ENCODE peak calls at places on chromosomes 6 and 20, in eight cellular contexts. W is KG1; K is iPS-NIHi11; S is COR-L47; U is NCI-H2029; N is T follicular helper cell; E is GM04504; M is activated CD8-positive, alpha-beta memory T cell treated with anti-CD3 and anti-CD28 coated beads for 4 hours. I is an unnamed sample.
A peak's percentile ranks its signal among the peaks of the same experiment; 100 is the strongest.

GRCh38 chr6:126308367-126308766 is 31.5 kb upstream of the CENPW start:
- DNase-seq in W (no peak), K (no peak), S (no peak), U (no peak), N (no peak), E (no peak), M (no peak), I (no peak)

GRCh38 chr6:127582777-127583462 is 5.9 kb downstream of the C6orf58 start:
- DNase-seq in W (no peak), K (no peak), S (no peak), U (no peak), N (no peak), E (no peak), M (no peak), I (no peak)

GRCh38 chr6:3328796-3329195 is 70.0 kb downstream of the PSMG4 start:
- DNase-seq in W (no peak), K (no peak), S (no peak), U (no peak), N (no peak), E (no peak), M (no peak), I (no peak)

GRCh38 chr20:6818033-6818808 is 50.7 kb downstream of the BMP2 start:
- DNase-seq in W (no peak), K (peak; percentile 38), S (no peak), U (no peak), N (no peak), E (no peak), M (no peak), I (no peak)

GRCh38 chr20:17525650-17526049 is 5.5 kb downstream of the BFSP1 start:
- DNase-seq in W (no peak), K (peak; percentile 76), S (peak; percentile 13), U (peak; percentile 61), N (no peak), E (no peak), M (no peak), I (peak; percentile 7)

GRCh38 chr6:1096967-1097765 is 214.7 kb upstream of the FOXQ1 start:
- DNase-seq in W (no peak), K (no peak), S (no peak), U (no peak), N (no peak), E (no peak), M (no peak), I (no peak)

GRCh38 chr20:11124849-11125505 is 451.2 kb upstream of the JAG1 start:
- DNase-seq in W (peak; percentile 20), K (no peak), S (no peak), U (no peak), N (no peak), E (no peak), M (no peak), I (no peak)

GRCh38 chr6:133248241-133249001 is 7.3 kb downstream of the EYA4 start:
- DNase-seq in W (no peak), K (no peak), S (no peak), U (no peak), N (no peak), E (no peak), M (no peak), I (no peak)

GRCh38 chr6:22668307-22668706 is 98.9 kb downstream of the HDGFL1 start:
- DNase-seq in W (no peak), K (no peak), S (no peak), U (no peak), N (no peak), E (no peak), M (no peak), I (no peak)

GRCh38 chr20:52104546-52105044 is 87.0 kb downstream of the ZFP64 start:
- DNase-seq in W (no peak), K (peak; percentile 63), S (no peak), U (no peak), N (no peak), E (no peak), M (no peak), I (peak; percentile 4)

GRCh38 chr6:45665859-45666258 is 288.1 kb upstream of the SUPT3H start:
- DNase-seq in W (no peak), K (no peak), S (no peak), U (no peak), N (no peak), E (no peak), M (no peak), I (no peak)

GRCh38 chr6:168452685-168453377 is 11.8 kb downstream of the SMOC2 start:
- DNase-seq in W (no peak), K (no peak), S (no peak), U (no peak), N (no peak), E (no peak), M (no peak), I (no peak)

GRCh38 chr6:138182939-138183791 is 21.4 kb downstream of the ARFGEF3 start:
- DNase-seq in W (no peak), K (peak; percentile 69), S (peak; percentile 71), U (peak; percentile 55), N (no peak), E (no peak), M (no peak), I (peak; percentile 86)

I was measured in DMS79 treated with DMSO at 0.1 percent for 48 hours.